ENCODE peak calls at places on chromosomes 16 and 17, in nine cellular contexts. D is RCC 7860; J is sigmoid colon; Z is activated T-cell treated with anti-CD3 and anti-CD28 coated beads, Interleukin-2, amount 50 U/mL, for 72 hours; W is stimulated activated CD4-positive, alpha-beta T cell treated with anti-CD3 and anti-CD28 coated beads, Interleukin-4, amount 100 ng/mL, for 24 hours; B is AG04450; M is GM10248; S is iris pigment epithelial cell; I is left colon. Y is an unnamed sample.

GRCh38 chr16:80174416-80174815 is 366.4 kb upstream of the DYNLRB2 start:
- DNase-seq in B (peak; percentile 74), S (peak; percentile 91), I (no peak), Z (no peak), W (no peak), J (no peak), M (no peak), D (peak; percentile 76), Y (no peak)

GRCh38 chr17:45128331-45128730 is 4.0 kb downstream of the PLCD3 start:
- DNase-seq in B (no peak), J (peak; percentile 65), Z (no peak), I (peak; percentile 43), W (no peak), M (no peak), D (no peak), S (no peak), Y (no peak)

GRCh38 chr17:19702231-19702641 is 14.1 kb downstream of the SLC47A2 start:
- DNase-seq in Z (no peak), D (peak; percentile 20), S (no peak), I (no peak), J (no peak), W (no peak), B (no peak), M (no peak), Y (no peak)

GRCh38 chr17:43438626-43439529 is 40.1 kb downstream of the ARL4D start:
- DNase-seq in W (no peak), M (no peak), D (no peak), I (no peak), J (no peak), B (no peak), S (no peak), Z (no peak), Y (no peak)

GRCh38 chr16:2088759-2089358 is 41.1 kb downstream of the TSC2 start:
- DNase-seq in S (no peak), B (no peak), M (no peak), I (no peak), Z (no peak), W (no peak), D (no peak), J (no peak), Y (no peak)

GRCh38 chr17:38870259-38871165 is 654 bp downstream of the LASP1 start:
- DNase-seq in B (no peak), S (peak; percentile 70), J (peak; percentile 91), M (peak; percentile 81), I (peak; percentile 86), W (peak; percentile 64), D (peak; percentile 23), Z (peak; percentile 81), Y (peak; percentile 86)

GRCh38 chr17:57293077-57293476 is 36.8 kb downstream of the MSI2 start:
- DNase-seq in B (no peak), J (no peak), S (peak; percentile 80), I (no peak), W (no peak), Z (no peak), M (no peak), D (no peak), Y (no peak)

GRCh38 chr17:14310584-14310983 is 9.7 kb downstream of the HS3ST3B1 start:
- DNase-seq in I (no peak), S (no peak), D (no peak), Z (no peak), J (no peak), M (no peak), B (no peak), W (no peak), Y (peak; percentile 50)

GRCh38 chr16:80327740-80328139 is 213.1 kb upstream of the DYNLRB2 start:
- DNase-seq in B (no peak), J (no peak), Z (no peak), S (no peak), D (no peak), W (no peak), I (no peak), M (no peak), Y (no peak)

GRCh38 chr17:15378243-15378642 is 36.8 kb upstream of the TEKT3 start:
- DNase-seq in Z (no peak), S (no peak), W (no peak), J (no peak), B (no peak), I (no peak), M (no peak), D (no peak), Y (no peak)

GRCh38 chr17:20307325-20307910 is 159.9 kb downstream of the LGALS9B start:
- DNase-seq in B (no peak), J (no peak), M (no peak), S (no peak), W (no peak), Z (no peak), D (no peak), I (no peak), Y (no peak)

GRCh38 chr16:23448392-23448791 is 4.6 kb downstream of the COG7 start:
- DNase-seq in M (no peak), D (peak; percentile 7), I (peak; percentile 42), Z (no peak), J (no peak), B (no peak), S (peak; percentile 86), W (no peak), Y (no peak)

GRCh38 chr17:29585080-29585751 is 4.2 kb downstream of the GIT1 start:
- DNase-seq in M (peak; percentile 54), I (no peak), J (no peak), Z (no peak), W (peak; percentile 29), B (no peak), S (no peak), D (no peak), Y (no peak)

GRCh38 chr16:67230809-67231660 is 4.1 kb downstream of the TMEM208 start:
- DNase-seq in J (no peak), Z (no peak), B (no peak), W (no peak), D (no peak), I (no peak), M (no peak), S (no peak), Y (no peak)

GRCh38 chr17:48427598-48427997 is 2.4 kb downstream of the SKAP1 start:
- DNase-seq in Z (peak; percentile 75), B (no peak), I (no peak), M (peak; percentile 68), D (no peak), S (no peak), W (peak; percentile 79), J (no peak), Y (peak; percentile 70)

GRCh38 chr16:30095166-30096078 is 591 bp downstream of the YPEL3 start:
- DNase-seq in Z (peak; percentile 32), S (no peak), J (no peak), I (no peak), B (no peak), D (no peak), M (no peak), W (no peak), Y (peak; percentile 71)

GRCh38 chr16:8924214-8924613 is 39.5 kb downstream of the USP7 start:
- DNase-seq in B (no peak), M (peak; percentile 40), S (peak; percentile 32), W (no peak), J (no peak), D (no peak), Z (no peak), I (peak; percentile 80), Y (no peak)

GRCh38 chr17:17081304-17081940 is 39.2 kb downstream of the MPRIP start:
- DNase-seq in W (no peak), J (peak; percentile 52), B (no peak), D (no peak), Z (no peak), S (no peak), M (no peak), I (peak; percentile 16), Y (no peak)

GRCh38 chr17:80192268-80192667 is 22.4 kb downstream of the CARD14 start:
- DNase-seq in W (no peak), S (no peak), B (no peak), D (no peak), I (no peak), J (no peak), Z (no peak), M (no peak), Y (no peak)

GRCh38 chr16:81350306-81350615 is 35.5 kb downstream of the GAN start:
- DNase-seq in J (no peak), I (no peak), W (no peak), M (no peak), B (no peak), D (no peak), S (peak; percentile 26), Z (no peak), Y (no peak)

GRCh38 chr17:34997355-34997862 is 17.1 kb downstream of the LIG3 start:
- DNase-seq in Z (no peak), S (peak; percentile 95), M (no peak), I (peak; percentile 63), B (peak; percentile 72), D (no peak), J (peak; percentile 91), W (no peak), Y (no peak)